ENCODE peak calls at places on chromosome 15, in eight cellular contexts. One of them, this sample, is unnamed.
A peak's percentile ranks its signal among the peaks of the same experiment; 100 is the strongest.

GRCh38 chr15:58545307-58546065 is 113.7 kb downstream of the LIPC start:
- DNase-seq in activated CD4-positive, alpha-beta T cell treated with anti-CD3 and anti-CD28 coated beads, Interleukin-2, amount 50 U/mL, for 4 hours: no peak
- DNase-seq in DMS153: no peak
- DNase-seq in sigmoid colon: no peak
- DNase-seq in A549: no peak
- DNase-seq in RWPE2: no peak
- DNase-seq in NCI-H345: no peak
- DNase-seq in activated naive CD4-positive, alpha-beta T cell treated with Interleukin-2 at 50 U/mL for 16 hours: peak; percentile 16
- DNase-seq in this sample: no peak

GRCh38 chr15:84658080-84658787 is at the start of gene NMB:
- DNase-seq in A549: peak; percentile 89
- DNase-seq in activated naive CD4-positive, alpha-beta T cell treated with Interleukin-2 at 50 U/mL for 16 hours: peak; percentile 85
- DNase-seq in sigmoid colon: peak; percentile 89
- DNase-seq in activated CD4-positive, alpha-beta T cell treated with anti-CD3 and anti-CD28 coated beads, Interleukin-2, amount 50 U/mL, for 4 hours: peak; percentile 77
- DNase-seq in RWPE2: peak; percentile 89
- DNase-seq in DMS153: peak; percentile 15
- DNase-seq in NCI-H345: peak; percentile 69
- DNase-seq in this sample: peak; percentile 79

GRCh38 chr15:80643296-80643965 is 51.7 kb upstream of the ABHD17C start:
- DNase-seq in sigmoid colon: no peak
- DNase-seq in RWPE2: no peak
- DNase-seq in NCI-H345: no peak
- DNase-seq in activated naive CD4-positive, alpha-beta T cell treated with Interleukin-2 at 50 U/mL for 16 hours: no peak
- DNase-seq in activated CD4-positive, alpha-beta T cell treated with anti-CD3 and anti-CD28 coated beads, Interleukin-2, amount 50 U/mL, for 4 hours: no peak
- DNase-seq in DMS153: no peak
- DNase-seq in A549: no peak
- DNase-seq in this sample: no peak

GRCh38 chr15:65100427-65100826 is 14.6 kb downstream of the UBAP1L start:
- DNase-seq in activated naive CD4-positive, alpha-beta T cell treated with Interleukin-2 at 50 U/mL for 16 hours: no peak
- DNase-seq in RWPE2: peak; percentile 52
- DNase-seq in activated CD4-positive, alpha-beta T cell treated with anti-CD3 and anti-CD28 coated beads, Interleukin-2, amount 50 U/mL, for 4 hours: no peak
- DNase-seq in A549: no peak
- DNase-seq in DMS153: no peak
- DNase-seq in NCI-H345: no peak
- DNase-seq in sigmoid colon: no peak
- DNase-seq in this sample: no peak

GRCh38 chr15:64634020-64634419 is 141.4 kb downstream of the RBPMS2 start:
- DNase-seq in sigmoid colon: no peak
- DNase-seq in NCI-H345: no peak
- DNase-seq in activated naive CD4-positive, alpha-beta T cell treated with Interleukin-2 at 50 U/mL for 16 hours: peak; percentile 43
- DNase-seq in A549: no peak
- DNase-seq in RWPE2: no peak
- DNase-seq in activated CD4-positive, alpha-beta T cell treated with anti-CD3 and anti-CD28 coated beads, Interleukin-2, amount 50 U/mL, for 4 hours: peak; percentile 6
- DNase-seq in DMS153: no peak
- DNase-seq in this sample: no peak

GRCh38 chr15:71114887-71115566 is at the start of gene THSD4:
- DNase-seq in sigmoid colon: peak; percentile 77
- DNase-seq in RWPE2: peak; percentile 97
- DNase-seq in DMS153: peak; percentile 26
- DNase-seq in A549: peak; percentile 93
- DNase-seq in activated CD4-positive, alpha-beta T cell treated with anti-CD3 and anti-CD28 coated beads, Interleukin-2, amount 50 U/mL, for 4 hours: peak; percentile 34
- DNase-seq in activated naive CD4-positive, alpha-beta T cell treated with Interleukin-2 at 50 U/mL for 16 hours: peak; percentile 56
- DNase-seq in NCI-H345: peak; percentile 49
- DNase-seq in this sample: peak; percentile 21

GRCh38 chr15:83734487-83734886 is 80.6 kb downstream of the ADAMTSL3 start:
- DNase-seq in sigmoid colon: no peak
- DNase-seq in activated CD4-positive, alpha-beta T cell treated with anti-CD3 and anti-CD28 coated beads, Interleukin-2, amount 50 U/mL, for 4 hours: no peak
- DNase-seq in activated naive CD4-positive, alpha-beta T cell treated with Interleukin-2 at 50 U/mL for 16 hours: no peak
- DNase-seq in RWPE2: peak; percentile 92
- DNase-seq in NCI-H345: no peak
- DNase-seq in DMS153: no peak
- DNase-seq in A549: no peak
- DNase-seq in this sample: no peak

GRCh38 chr15:40995656-40996055 is 42.4 kb downstream of the CHAC1 start:
- DNase-seq in sigmoid colon: no peak
- DNase-seq in activated naive CD4-positive, alpha-beta T cell treated with Interleukin-2 at 50 U/mL for 16 hours: no peak
- DNase-seq in activated CD4-positive, alpha-beta T cell treated with anti-CD3 and anti-CD28 coated beads, Interleukin-2, amount 50 U/mL, for 4 hours: no peak
- DNase-seq in NCI-H345: no peak
- DNase-seq in DMS153: no peak
- DNase-seq in RWPE2: no peak
- DNase-seq in A549: no peak
- DNase-seq in this sample: no peak

GRCh38 chr15:68820205-68820588 is 498 bp downstream of the ANP32A start:
- DNase-seq in A549: peak; percentile 70
- DNase-seq in RWPE2: no peak
- DNase-seq in sigmoid colon: peak; percentile 79
- DNase-seq in activated naive CD4-positive, alpha-beta T cell treated with Interleukin-2 at 50 U/mL for 16 hours: peak; percentile 75
- DNase-seq in activated CD4-positive, alpha-beta T cell treated with anti-CD3 and anti-CD28 coated beads, Interleukin-2, amount 50 U/mL, for 4 hours: peak; percentile 59
- DNase-seq in DMS153: no peak
- DNase-seq in NCI-H345: peak; percentile 54
- DNase-seq in this sample: peak; percentile 39

GRCh38 chr15:90063733-90064247 is 38.5 kb downstream of the IDH2 start:
- DNase-seq in sigmoid colon: no peak
- DNase-seq in activated CD4-positive, alpha-beta T cell treated with anti-CD3 and anti-CD28 coated beads, Interleukin-2, amount 50 U/mL, for 4 hours: no peak
- DNase-seq in RWPE2: no peak
- DNase-seq in NCI-H345: no peak
- DNase-seq in activated naive CD4-positive, alpha-beta T cell treated with Interleukin-2 at 50 U/mL for 16 hours: no peak
- DNase-seq in DMS153: peak; percentile 11
- DNase-seq in A549: no peak
- DNase-seq in this sample: no peak

GRCh38 chr15:43514241-43515057 is 3.0 kb upstream of the MAP1A start:
- DNase-seq in NCI-H345: peak; percentile 11
- DNase-seq in sigmoid colon: no peak
- DNase-seq in RWPE2: no peak
- DNase-seq in activated naive CD4-positive, alpha-beta T cell treated with Interleukin-2 at 50 U/mL for 16 hours: peak; percentile 3
- DNase-seq in DMS153: no peak
- DNase-seq in activated CD4-positive, alpha-beta T cell treated with anti-CD3 and anti-CD28 coated beads, Interleukin-2, amount 50 U/mL, for 4 hours: no peak
- DNase-seq in A549: no peak
- DNase-seq in this sample: no peak

GRCh38 chr15:67202991-67203390 is 51.5 kb downstream of the AAGAB start:
- DNase-seq in A549: no peak
- DNase-seq in activated naive CD4-positive, alpha-beta T cell treated with Interleukin-2 at 50 U/mL for 16 hours: no peak
- DNase-seq in sigmoid colon: no peak
- DNase-seq in activated CD4-positive, alpha-beta T cell treated with anti-CD3 and anti-CD28 coated beads, Interleukin-2, amount 50 U/mL, for 4 hours: no peak
- DNase-seq in DMS153: no peak
- DNase-seq in NCI-H345: no peak
- DNase-seq in RWPE2: no peak
- DNase-seq in this sample: no peak

GRCh38 chr15:59550520-59550919 is 61.1 kb upstream of the GCNT3 start:
- DNase-seq in sigmoid colon: peak; percentile 20
- DNase-seq in DMS153: no peak
- DNase-seq in activated CD4-positive, alpha-beta T cell treated with anti-CD3 and anti-CD28 coated beads, Interleukin-2, amount 50 U/mL, for 4 hours: no peak
- DNase-seq in activated naive CD4-positive, alpha-beta T cell treated with Interleukin-2 at 50 U/mL for 16 hours: no peak
- DNase-seq in A549: no peak
- DNase-seq in NCI-H345: no peak
- DNase-seq in RWPE2: no peak
- DNase-seq in this sample: no peak

GRCh38 chr15:81284256-81285031 is 39.5 kb downstream of the STARD5 start:
- DNase-seq in DMS153: no peak
- DNase-seq in NCI-H345: no peak
- DNase-seq in RWPE2: peak; percentile 23
- DNase-seq in activated naive CD4-positive, alpha-beta T cell treated with Interleukin-2 at 50 U/mL for 16 hours: no peak
- DNase-seq in activated CD4-positive, alpha-beta T cell treated with anti-CD3 and anti-CD28 coated beads, Interleukin-2, amount 50 U/mL, for 4 hours: no peak
- DNase-seq in sigmoid colon: no peak
- DNase-seq in A549: no peak
- DNase-seq in this sample: no peak

GRCh38 chr15:31004220-31004733 is 12.8 kb upstream of the MTMR10 start:
- DNase-seq in RWPE2: no peak
- DNase-seq in NCI-H345: no peak
- DNase-seq in DMS153: no peak
- DNase-seq in activated naive CD4-positive, alpha-beta T cell treated with Interleukin-2 at 50 U/mL for 16 hours: no peak
- DNase-seq in sigmoid colon: no peak
- DNase-seq in activated CD4-positive, alpha-beta T cell treated with anti-CD3 and anti-CD28 coated beads, Interleukin-2, amount 50 U/mL, for 4 hours: no peak
- DNase-seq in A549: no peak
- DNase-seq in this sample: no peak

GRCh38 chr15:39579487-39580116 is 1.3 kb upstream of the THBS1 start:
- DNase-seq in NCI-H345: peak; percentile 22
- DNase-seq in activated CD4-positive, alpha-beta T cell treated with anti-CD3 and anti-CD28 coated beads, Interleukin-2, amount 50 U/mL, for 4 hours: no peak
- DNase-seq in DMS153: peak; percentile 4
- DNase-seq in sigmoid colon: peak; percentile 91
- DNase-seq in RWPE2: peak; percentile 97
- DNase-seq in activated naive CD4-positive, alpha-beta T cell treated with Interleukin-2 at 50 U/mL for 16 hours: peak; percentile 3
- DNase-seq in A549: peak; percentile 88
- DNase-seq in this sample: no peak

GRCh38 chr15:42338500-42338899 is 20.8 kb upstream of the CAPN3 start:
- DNase-seq in activated CD4-positive, alpha-beta T cell treated with anti-CD3 and anti-CD28 coated beads, Interleukin-2, amount 50 U/mL, for 4 hours: no peak
- DNase-seq in RWPE2: no peak
- DNase-seq in activated naive CD4-positive, alpha-beta T cell treated with Interleukin-2 at 50 U/mL for 16 hours: no peak
- DNase-seq in A549: no peak
- DNase-seq in NCI-H345: no peak
- DNase-seq in DMS153: no peak
- DNase-seq in sigmoid colon: no peak
- DNase-seq in this sample: no peak

GRCh38 chr15:37050345-37050744 is 50.0 kb downstream of the MEIS2 start:
- DNase-seq in activated naive CD4-positive, alpha-beta T cell treated with Interleukin-2 at 50 U/mL for 16 hours: no peak
- DNase-seq in DMS153: no peak
- DNase-seq in activated CD4-positive, alpha-beta T cell treated with anti-CD3 and anti-CD28 coated beads, Interleukin-2, amount 50 U/mL, for 4 hours: no peak
- DNase-seq in sigmoid colon: no peak
- DNase-seq in NCI-H345: no peak
- DNase-seq in A549: no peak
- DNase-seq in RWPE2: no peak
- DNase-seq in this sample: no peak

GRCh38 chr15:68187559-68187958 is 17.6 kb downstream of the CALML4 start:
- DNase-seq in activated naive CD4-positive, alpha-beta T cell treated with Interleukin-2 at 50 U/mL for 16 hours: no peak
- DNase-seq in sigmoid colon: peak; percentile 85
- DNase-seq in activated CD4-positive, alpha-beta T cell treated with anti-CD3 and anti-CD28 coated beads, Interleukin-2, amount 50 U/mL, for 4 hours: no peak
- DNase-seq in A549: no peak
- DNase-seq in NCI-H345: no peak
- DNase-seq in RWPE2: no peak
- DNase-seq in DMS153: no peak
- DNase-seq in this sample: no peak

GRCh38 chr15:76501726-76502125 is 165.2 kb downstream of the ISL2 start:
- DNase-seq in NCI-H345: no peak
- DNase-seq in A549: no peak
- DNase-seq in RWPE2: no peak
- DNase-seq in activated CD4-positive, alpha-beta T cell treated with anti-CD3 and anti-CD28 coated beads, Interleukin-2, amount 50 U/mL, for 4 hours: no peak
- DNase-seq in DMS153: no peak
- DNase-seq in sigmoid colon: no peak
- DNase-seq in activated naive CD4-positive, alpha-beta T cell treated with Interleukin-2 at 50 U/mL for 16 hours: no peak
- DNase-seq in this sample: no peak

GRCh38 chr15:32651229-32651837 is 9.8 kb downstream of the SCG5 start:
- DNase-seq in sigmoid colon: peak; percentile 64
- DNase-seq in RWPE2: no peak
- DNase-seq in A549: peak; percentile 76
- DNase-seq in activated naive CD4-positive, alpha-beta T cell treated with Interleukin-2 at 50 U/mL for 16 hours: peak; percentile 48
- DNase-seq in NCI-H345: peak; percentile 22
- DNase-seq in DMS153: no peak
- DNase-seq in activated CD4-positive, alpha-beta T cell treated with anti-CD3 and anti-CD28 coated beads, Interleukin-2, amount 50 U/mL, for 4 hours: peak; percentile 15
- DNase-seq in this sample: peak; percentile 12

GRCh38 chr15:65058394-65059368 is 9.1 kb downstream of the RASL12 start:
- DNase-seq in activated CD4-positive, alpha-beta T cell treated with anti-CD3 and anti-CD28 coated beads, Interleukin-2, amount 50 U/mL, for 4 hours: no peak
- DNase-seq in sigmoid colon: peak; percentile 63
- DNase-seq in DMS153: no peak
- DNase-seq in activated naive CD4-positive, alpha-beta T cell treated with Interleukin-2 at 50 U/mL for 16 hours: no peak
- DNase-seq in RWPE2: no peak
- DNase-seq in A549: no peak
- DNase-seq in NCI-H345: no peak
- DNase-seq in this sample: no peak

GRCh38 chr15:67212655-67213054 is 41.8 kb downstream of the AAGAB start:
- DNase-seq in activated naive CD4-positive, alpha-beta T cell treated with Interleukin-2 at 50 U/mL for 16 hours: no peak
- DNase-seq in NCI-H345: no peak
- DNase-seq in A549: no peak
- DNase-seq in RWPE2: no peak
- DNase-seq in activated CD4-positive, alpha-beta T cell treated with anti-CD3 and anti-CD28 coated beads, Interleukin-2, amount 50 U/mL, for 4 hours: no peak
- DNase-seq in sigmoid colon: no peak
- DNase-seq in DMS153: no peak
- DNase-seq in this sample: no peak

GRCh38 chr15:63905558-63906265 is 72.0 kb upstream of the HERC1 start:
- DNase-seq in NCI-H345: no peak
- DNase-seq in RWPE2: no peak
- DNase-seq in sigmoid colon: no peak
- DNase-seq in activated naive CD4-positive, alpha-beta T cell treated with Interleukin-2 at 50 U/mL for 16 hours: no peak
- DNase-seq in activated CD4-positive, alpha-beta T cell treated with anti-CD3 and anti-CD28 coated beads, Interleukin-2, amount 50 U/mL, for 4 hours: no peak
- DNase-seq in DMS153: no peak
- DNase-seq in A549: no peak
- DNase-seq in this sample: no peak

GRCh38 chr15:68154923-68155559 is 50.1 kb downstream of the CALML4 start:
- DNase-seq in RWPE2: no peak
- DNase-seq in A549: peak; percentile 77
- DNase-seq in activated naive CD4-positive, alpha-beta T cell treated with Interleukin-2 at 50 U/mL for 16 hours: peak; percentile 7
- DNase-seq in NCI-H345: peak; percentile 35
- DNase-seq in activated CD4-positive, alpha-beta T cell treated with anti-CD3 and anti-CD28 coated beads, Interleukin-2, amount 50 U/mL, for 4 hours: peak; percentile 5
- DNase-seq in sigmoid colon: no peak
- DNase-seq in DMS153: peak; percentile 13
- DNase-seq in this sample: peak; percentile 8

GRCh38 chr15:101578443-101578894 is 73.7 kb downstream of the TM2D3 start:
- DNase-seq in activated CD4-positive, alpha-beta T cell treated with anti-CD3 and anti-CD28 coated beads, Interleukin-2, amount 50 U/mL, for 4 hours: no peak
- DNase-seq in DMS153: no peak
- DNase-seq in RWPE2: no peak
- DNase-seq in activated naive CD4-positive, alpha-beta T cell treated with Interleukin-2 at 50 U/mL for 16 hours: no peak
- DNase-seq in NCI-H345: peak; percentile 1
- DNase-seq in A549: peak; percentile 70
- DNase-seq in sigmoid colon: no peak
- DNase-seq in this sample: no peak

GRCh38 chr15:69092159-69092558 is 68.3 kb upstream of the GLCE start:
- DNase-seq in sigmoid colon: no peak
- DNase-seq in RWPE2: no peak
- DNase-seq in NCI-H345: no peak
- DNase-seq in activated naive CD4-positive, alpha-beta T cell treated with Interleukin-2 at 50 U/mL for 16 hours: no peak
- DNase-seq in DMS153: no peak
- DNase-seq in activated CD4-positive, alpha-beta T cell treated with anti-CD3 and anti-CD28 coated beads, Interleukin-2, amount 50 U/mL, for 4 hours: no peak
- DNase-seq in A549: peak; percentile 82
- DNase-seq in this sample: no peak